ENCODE peak calls at places on chromosomes 16 and 17, in eight cellular contexts. E, J, W, M, V, F, Y and D are unnamed samples.

GRCh38 chr17:10197362-10197720 is 1.1 kb downstream of the GAS7 start:
- DNase-seq in Y (no peak), J (no peak), F (no peak), E (no peak), W (peak), M (no peak), V (peak), D (no peak)

GRCh38 chr16:1426734-1427451 is 4.0 kb upstream of the PERCC1 start:
- DNase-seq in V (no peak), J (no peak), F (no peak), E (no peak), Y (peak), W (no peak), M (no peak), D (no peak)

GRCh38 chr17:50332196-50332595 is 13.7 kb upstream of the XYLT2 start:
- DNase-seq in Y (no peak), M (no peak), W (no peak), V (no peak), J (no peak), E (no peak), F (no peak), D (no peak)

GRCh38 chr16:67158637-67159600 is 790 bp downstream of the TRADD start:
- DNase-seq in F (no peak), W (no peak), J (peak), M (no peak), V (peak), Y (no peak), E (no peak), D (peak)

GRCh38 chr17:35568561-35568960 is 7.9 kb upstream of the SLFN14 start:
- DNase-seq in M (no peak), J (peak), F (no peak), W (no peak), V (no peak), E (no peak), Y (no peak), D (no peak)

GRCh38 chr17:57085448-57086068 is 512 bp downstream of the AKAP1 start:
- DNase-seq in W (peak), V (peak), M (no peak), F (peak), Y (peak), J (peak), E (peak), D (no peak)

GRCh38 chr17:41308918-41309359 is at the start of gene KRTAP16-1:
- DNase-seq in W (no peak), V (no peak), Y (no peak), E (peak), F (no peak), M (no peak), J (no peak), D (no peak)

GRCh38 chr17:55394357-55395021 is 27.1 kb downstream of the MMD start:
- DNase-seq in W (no peak), J (no peak), Y (no peak), E (peak), V (no peak), F (no peak), M (no peak), D (no peak)

GRCh38 chr16:56013962-56014552 is 138.9 kb upstream of the CES5A start:
- DNase-seq in J (peak), Y (peak), E (no peak), F (peak), M (no peak), W (peak), V (peak), D (no peak)

GRCh38 chr17:38908676-38909181 is 16.7 kb upstream of the LASP1NB start:
- DNase-seq in E (no peak), F (no peak), V (no peak), J (no peak), M (no peak), Y (no peak), W (no peak), D (no peak)

GRCh38 chr17:15957608-15958307 is 12.8 kb downstream of the ADORA2B start:
- DNase-seq in E (no peak), J (no peak), F (no peak), V (no peak), W (no peak), M (no peak), Y (no peak), D (no peak)

GRCh38 chr17:20243524-20243923 is 223.8 kb downstream of the LGALS9B start:
- DNase-seq in V (no peak), W (no peak), F (no peak), J (no peak), Y (no peak), M (no peak), E (no peak), D (no peak)

GRCh38 chr16:2516391-2517240 is 2.9 kb downstream of the ATP6V0C start:
- DNase-seq in F (no peak), Y (no peak), V (no peak), M (no peak), E (no peak), J (no peak), W (no peak), D (no peak)

GRCh38 chr16:53530046-53530445 is 27.0 kb upstream of the AKTIP start:
- DNase-seq in E (no peak), Y (no peak), J (no peak), W (no peak), V (no peak), F (no peak), M (no peak), D (no peak)

GRCh38 chr17:56937688-56938087 is 23.2 kb downstream of the COIL start:
- DNase-seq in J (no peak), F (no peak), Y (no peak), W (no peak), V (no peak), M (no peak), E (no peak), D (no peak)

GRCh38 chr17:34024303-34025178 is 230.5 kb upstream of the CCL2 start:
- DNase-seq in J (no peak), F (no peak), E (no peak), Y (no peak), W (no peak), M (no peak), V (no peak), D (no peak)

GRCh38 chr17:75405365-75406221 is at the start of gene GRB2:
- DNase-seq in Y (peak), V (peak), E (peak), W (peak), J (peak), F (peak), M (peak), D (peak)

GRCh38 chr16:87713469-87714229 is 52.1 kb downstream of the KLHDC4 start:
- DNase-seq in M (no peak), J (no peak), Y (no peak), V (no peak), W (no peak), F (no peak), E (no peak), D (no peak)

GRCh38 chr16:2385441-2385840 is 43.8 kb upstream of the CCNF start:
- DNase-seq in M (no peak), E (no peak), Y (no peak), F (no peak), J (no peak), V (no peak), W (no peak), D (no peak)

GRCh38 chr16:47139561-47140185 is 4.1 kb downstream of the NETO2 start:
- DNase-seq in W (no peak), V (no peak), J (no peak), Y (no peak), F (no peak), E (no peak), M (no peak), D (no peak)

GRCh38 chr17:28916302-28916934 is 13.5 kb upstream of the DHRS13 start:
- DNase-seq in E (peak), F (peak), J (no peak), Y (no peak), M (no peak), V (no peak), W (no peak), D (no peak)

GRCh38 chr17:27379863-27380533 is 76.2 kb upstream of the KSR1 start:
- DNase-seq in J (no peak), Y (no peak), V (peak), W (peak), M (no peak), F (no peak), E (peak), D (no peak)

GRCh38 chr17:59108400-59109102 is 1.9 kb upstream of the TRIM37 start:
- DNase-seq in Y (no peak), J (no peak), V (no peak), W (no peak), E (no peak), F (no peak), M (no peak), D (no peak)

GRCh38 chr17:6443692-6444572 is at the start of gene PIMREG:
- DNase-seq in W (peak), Y (peak), M (peak), J (peak), V (peak), E (peak), F (peak), D (peak)

GRCh38 chr17:70563301-70563820 is 394.0 kb downstream of the KCNJ2 start:
- DNase-seq in V (peak), E (no peak), W (peak), F (no peak), J (no peak), M (peak), Y (no peak), D (no peak)

DNA sequence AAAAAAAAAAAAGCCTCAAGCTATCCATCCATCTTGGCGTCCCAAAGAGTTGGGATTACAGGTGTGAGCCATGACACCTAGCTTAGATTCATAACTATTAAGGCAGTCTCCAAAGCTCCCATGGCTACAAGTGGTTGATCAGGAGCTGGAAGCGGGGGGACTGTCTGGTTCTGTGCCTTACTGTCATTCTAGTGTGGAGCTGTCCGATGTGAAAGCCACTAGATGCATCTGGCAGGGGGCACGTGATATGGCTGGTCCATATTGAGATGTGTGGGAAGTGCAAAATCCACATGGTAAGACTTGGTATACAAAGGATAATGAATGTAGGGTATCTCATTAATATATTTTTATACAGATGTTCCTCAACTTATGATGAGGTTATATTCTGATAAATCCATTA is 38.7 kb downstream of the KPNA2 start:
- DNase-seq in Y (no peak), E (no peak), J (no peak), M (no peak), W (no peak), V (no peak), F (no peak), D (no peak)
- TF ChIP-seq CTCF in Y (no peak), E (no peak), J (no peak), M (no peak), W (no peak), V (no peak), F (no peak), D (no peak)

GRCh38 chr17:78349831-78350631 is 9.8 kb downstream of the SOCS3 start:
- DNase-seq in M (no peak), V (no peak), F (no peak), J (no peak), W (no peak), Y (no peak), E (no peak), D (no peak)
- TF ChIP-seq CTCF in M (no peak), V (no peak), F (no peak), J (no peak), W (no peak), Y (peak), E (no peak), D (no peak)

GRCh38 chr17:40063034-40063765 is 435 bp downstream of the THRA start:
- DNase-seq in M (no peak), F (peak), V (peak), J (no peak), W (peak), Y (no peak), E (peak), D (no peak)
- TF ChIP-seq CTCF in M (no peak), F (peak), V (no peak), J (no peak), W (no peak), Y (peak), E (no peak), D (no peak)

DNA sequence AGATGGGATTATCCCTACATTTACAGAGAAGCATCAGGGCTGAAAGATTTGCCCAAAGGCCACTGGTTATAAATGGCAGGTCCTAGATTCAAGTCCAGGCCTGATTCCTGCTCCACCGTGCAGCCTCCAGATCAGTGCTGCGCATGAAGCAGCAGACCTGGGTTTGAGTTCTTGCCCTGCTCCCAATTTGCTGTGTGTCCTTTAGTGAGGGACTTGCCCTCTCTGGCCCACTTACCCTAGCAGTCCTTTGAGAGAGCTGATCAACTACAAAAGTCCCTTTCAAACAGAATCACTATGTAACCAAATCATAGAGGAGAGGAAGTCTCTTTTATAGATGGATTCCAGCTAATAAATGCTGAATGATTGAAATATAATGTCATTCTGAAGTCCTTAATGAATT is 200.4 kb downstream of the RAB11FIP4 start:
- DNase-seq in E (no peak), V (no peak), F (no peak), J (no peak), W (no peak), M (no peak), Y (no peak), D (no peak)
- TF ChIP-seq CTCF in E (no peak), V (no peak), F (no peak), J (no peak), W (no peak), M (no peak), Y (no peak), D (no peak)

GRCh38 chr17:33021731-33022408 is 30.2 kb downstream of the SPACA3 start:
- DNase-seq in E (no peak), V (no peak), M (no peak), W (no peak), F (no peak), Y (no peak), J (no peak), D (no peak)
- TF ChIP-seq CTCF in E (no peak), V (no peak), M (no peak), W (no peak), F (no peak), Y (no peak), J (no peak), D (no peak)